ENCODE peak calls at places on chromosome 22, in four cellular contexts. M, I, J and Q are unnamed samples. For H3K27me3, the result is how much of the 10 kb centered on the place peaks cover.

GRCh38 chr22:35894937-35895708 is 133.5 kb downstream of the RBFOX2 start:
- DNase-seq in I (no peak), J (peak), M (peak), Q (peak)

GRCh38 chr22:24768537-24769374 is 5.8 kb downstream of the PIWIL3 start:
- DNase-seq in I (peak), M (peak), J (peak), Q (peak)

GRCh38 chr22:49892226-49892899 is 25.9 kb downstream of the ALG12 start:
- DNase-seq in I (no peak), J (no peak), M (no peak), Q (no peak)

GRCh38 chr22:49426618-49427266 is 400.9 kb downstream of the BRD1 start:
- DNase-seq in J (no peak), M (no peak), I (no peak), Q (no peak)

GRCh38 chr22:28883657-28883916 is 215 bp downstream of the ZNRF3 start:
- DNase-seq in I (no peak), M (no peak), J (no peak), Q (no peak)

GRCh38 chr22:48242461-48242864 is 1480.0 kb downstream of the TBC1D22A start:
- DNase-seq in I (no peak), M (no peak), J (no peak), Q (no peak)

GRCh38 chr22:47195676-47196492 is 433.4 kb downstream of the TBC1D22A start:
- DNase-seq in J (no peak), I (peak), M (peak), Q (no peak)

GRCh38 chr22:42202669-42203068 is 67.8 kb downstream of the TCF20 start:
- DNase-seq in I (no peak), J (no peak), M (peak), Q (no peak)

GRCh38 chr22:46027219-46028068 is 50.5 kb upstream of the WNT7B start:
- DNase-seq in I (peak), M (no peak), J (peak), Q (peak)

GRCh38 chr22:33896801-33897620 is 23.3 kb downstream of the LARGE1 start:
- DNase-seq in M (no peak), J (peak), I (no peak), Q (no peak)

GRCh38 chr22:20429254-20430100 is 8.1 kb downstream of the SCARF2 start:
- DNase-seq in M (no peak), I (no peak), J (no peak), Q (peak)

GRCh38 chr22:46971141-46971775 is 208.8 kb downstream of the TBC1D22A start:
- DNase-seq in M (peak), I (no peak), J (no peak), Q (no peak)

GRCh38 chr22:46352276-46352675 is 16.8 kb downstream of the TRMU start:
- DNase-seq in I (no peak), J (no peak), M (no peak), Q (no peak)

GRCh38 chr22:30555282-30556210 is 9.0 kb upstream of the SEC14L6 start:
- DNase-seq in J (no peak), M (no peak), I (no peak), Q (no peak)

GRCh38 chr22:19721486-19722172 is 1.7 kb upstream of the GP1BB start:
- DNase-seq in I (no peak), M (no peak), J (no peak), Q (no peak)

GRCh38 chr22:19817561-19818263 is 37.0 kb downstream of the GNB1L start:
- DNase-seq in M (no peak), I (no peak), J (no peak), Q (no peak)

GRCh38 chr22:46062971-46063631 is 86.1 kb upstream of the WNT7B start:
- DNase-seq in J (peak), I (peak), M (no peak), Q (no peak)

GRCh38 chr22:19943665-19944026 is 2.0 kb upstream of the TXNRD2 start:
- DNase-seq in I (no peak), M (peak), J (peak), Q (no peak)

GRCh38 chr22:49807780-49808708 is 19.6 kb downstream of the BRD1 start:
- DNase-seq in J (no peak), M (no peak), I (no peak), Q (no peak)

GRCh38 chr22:33049125-33049729 is 9.0 kb downstream of the SYN3 start:
- DNase-seq in M (peak), J (peak), I (peak), Q (peak)

GRCh38 chr22:29041408-29041807 is 20.2 kb downstream of the C22orf31 start:
- DNase-seq in M (peak), I (no peak), J (peak), Q (no peak)

GRCh38 chr22:47625013-47625385 is 862.5 kb downstream of the TBC1D22A start:
- DNase-seq in J (no peak), M (no peak), I (no peak), Q (no peak)

GRCh38 chr22:48410536-48410935 is 1417.1 kb downstream of the BRD1 start:
- DNase-seq in I (no peak), J (no peak), M (no peak), Q (no peak)

GRCh38 chr22:49760630-49761571 is 66.8 kb downstream of the BRD1 start:
- DNase-seq in M (no peak), I (no peak), J (no peak), Q (no peak)

GRCh38 chr22:46126853-46127385 is 23.4 kb upstream of the PPARA start:
- DNase-seq in J (no peak), M (no peak), I (no peak), Q (no peak)

GRCh38 chr22:34294986-34295385 is 374.7 kb upstream of the LARGE1 start:
- DNase-seq in M (no peak), J (no peak), I (no peak), Q (peak)

GRCh38 chr22:49620666-49621065 is 207.0 kb downstream of the BRD1 start:
- DNase-seq in M (no peak), I (no peak), J (no peak), Q (no peak)

GRCh38 chr22:36211237-36211881 is 9.8 kb upstream of the APOL4 start:
- DNase-seq in I (no peak), M (peak), J (no peak), Q (no peak)

GRCh38 chr22:45285431-45286058 is 796 bp downstream of the UPK3A start:
- DNase-seq in I (no peak), J (no peak), M (no peak), Q (no peak)

GRCh38 chr22:43300891-43301676 is 42.1 kb downstream of the SCUBE1 start:
- DNase-seq in M (no peak), J (no peak), I (peak), Q (peak)
- H3K27me3 ChIP-seq in M (under half), J (under half), I (under half), Q (under half)

DNA sequence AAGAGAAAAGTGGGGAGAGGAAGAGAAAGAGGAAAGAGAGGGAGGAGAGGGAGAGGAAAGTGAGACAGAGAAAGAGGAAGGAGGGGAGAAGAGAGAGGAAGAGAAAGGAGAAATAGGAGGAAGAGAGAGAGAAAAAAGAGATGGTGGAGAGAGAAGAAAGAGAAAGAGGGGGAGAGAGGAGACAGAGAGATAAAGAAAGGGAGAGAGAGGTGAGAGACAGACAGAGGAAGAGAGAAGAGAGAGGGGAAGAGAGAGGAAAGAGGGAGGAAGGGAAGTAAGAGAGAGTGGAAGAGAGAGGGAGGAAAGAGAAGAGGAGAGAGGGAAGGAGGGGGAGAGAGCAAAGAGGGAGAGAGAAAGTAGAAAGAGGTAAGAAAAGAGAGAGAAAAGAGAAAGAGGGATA is 9.4 kb upstream of the SEZ6L start:
- DNase-seq in J (no peak), I (no peak), M (no peak), Q (no peak)
- H3K27me3 ChIP-seq in J (under half), I (under half), M (under half), Q (under half)

DNA sequence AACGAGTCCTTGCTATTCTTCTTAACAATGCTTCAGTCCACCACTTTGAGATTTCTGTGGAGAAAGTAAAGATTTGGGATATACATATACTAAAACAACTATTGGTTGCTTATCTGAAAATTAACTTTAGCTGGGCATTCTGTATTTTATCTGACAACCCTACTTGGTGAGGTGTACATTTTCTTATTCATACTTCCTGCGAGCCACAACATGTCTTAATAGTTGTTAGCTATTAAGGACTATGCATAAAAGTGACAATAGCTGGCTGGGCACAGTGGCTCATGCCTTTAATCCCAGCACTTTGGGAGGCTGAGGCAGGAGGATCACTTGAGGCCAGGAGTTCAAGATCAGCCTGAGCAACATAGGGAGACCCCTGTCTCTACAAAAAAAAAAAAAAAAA is 28.0 kb upstream of the TMA7B start:
- DNase-seq in J (no peak), I (no peak), M (no peak), Q (no peak)
- H3K27me3 ChIP-seq in J (half or more), I (under half), M (under half), Q (under half)

GRCh38 chr22:43401661-43402060 is 10.2 kb upstream of the MPPED1 start:
- DNase-seq in J (no peak), I (no peak), M (no peak), Q (no peak)
- H3K27me3 ChIP-seq in J (under half), I (under half), M (under half), Q (under half)

GRCh38 chr22:27297125-27297524 is 504.4 kb downstream of the MN1 start:
- DNase-seq in M (no peak), I (no peak), J (no peak), Q (no peak)
- H3K27me3 ChIP-seq in M (under half), I (under half), J (under half), Q (under half)

DNA sequence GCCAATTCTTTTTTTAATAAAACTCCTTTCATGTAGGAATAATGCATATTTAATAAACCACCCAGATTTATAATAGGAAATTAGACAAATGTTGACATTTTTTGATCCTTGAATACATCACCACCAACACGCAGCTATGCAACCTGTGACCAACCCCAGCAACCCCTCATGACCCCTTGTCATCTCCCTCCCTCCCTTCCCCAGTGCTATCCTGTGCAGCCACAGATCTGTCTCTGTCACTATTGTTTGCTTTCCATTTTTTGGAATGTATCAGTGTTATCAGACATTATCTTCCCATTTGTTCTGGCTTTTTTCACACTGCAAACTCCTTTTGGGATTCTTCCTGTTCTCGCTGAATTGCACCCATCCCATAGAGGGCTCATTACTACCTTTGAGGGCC is 114.1 kb downstream of the VPREB1 start:
- DNase-seq in I (no peak), M (no peak), J (no peak), Q (no peak)
- H3K27me3 ChIP-seq in I (under half), M (under half), J (under half), Q (under half)

DNA sequence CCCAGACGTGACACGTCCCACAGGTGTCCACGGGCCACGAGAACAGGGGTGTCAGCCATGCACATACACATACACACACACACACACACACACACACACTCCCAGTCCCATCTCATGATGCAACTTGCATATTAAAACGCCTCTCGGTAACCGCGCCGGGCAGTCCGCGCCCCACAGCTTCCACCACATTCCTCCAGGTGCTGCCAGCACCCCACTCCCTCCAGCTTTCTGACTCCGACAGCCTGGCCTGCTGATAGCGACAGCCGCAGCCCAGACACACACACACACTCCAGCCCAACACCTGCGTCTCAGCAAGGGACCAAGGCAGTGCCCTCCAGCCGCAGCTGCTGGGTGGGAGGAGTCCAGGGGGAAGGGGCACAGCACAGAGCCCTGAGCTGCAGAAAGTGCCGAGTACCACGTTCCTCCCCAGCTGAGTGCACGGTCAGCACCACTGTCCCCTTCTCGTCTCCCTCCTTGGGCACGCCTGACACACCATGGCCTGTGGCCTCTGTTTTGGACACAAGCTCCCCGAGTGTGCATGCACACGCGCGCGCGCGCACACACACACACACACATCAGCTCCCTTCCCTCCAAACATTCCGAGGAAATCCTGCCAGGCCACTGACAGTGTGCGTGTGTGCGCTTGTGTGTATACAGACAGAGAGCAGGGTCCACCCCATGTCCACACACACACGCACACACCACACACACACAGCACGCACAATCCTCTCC is 1.3 kb downstream of the ELFN2 start:
- DNase-seq in I (no peak), J (no peak), M (peak), Q (no peak)
- H3K27me3 ChIP-seq in I (half or more), J (under half), M (under half), Q (half or more)

GRCh38 chr22:31719850-31720471 is 30.0 kb downstream of the PRR14L start:
- DNase-seq in J (no peak), I (no peak), M (no peak), Q (no peak)

DNA sequence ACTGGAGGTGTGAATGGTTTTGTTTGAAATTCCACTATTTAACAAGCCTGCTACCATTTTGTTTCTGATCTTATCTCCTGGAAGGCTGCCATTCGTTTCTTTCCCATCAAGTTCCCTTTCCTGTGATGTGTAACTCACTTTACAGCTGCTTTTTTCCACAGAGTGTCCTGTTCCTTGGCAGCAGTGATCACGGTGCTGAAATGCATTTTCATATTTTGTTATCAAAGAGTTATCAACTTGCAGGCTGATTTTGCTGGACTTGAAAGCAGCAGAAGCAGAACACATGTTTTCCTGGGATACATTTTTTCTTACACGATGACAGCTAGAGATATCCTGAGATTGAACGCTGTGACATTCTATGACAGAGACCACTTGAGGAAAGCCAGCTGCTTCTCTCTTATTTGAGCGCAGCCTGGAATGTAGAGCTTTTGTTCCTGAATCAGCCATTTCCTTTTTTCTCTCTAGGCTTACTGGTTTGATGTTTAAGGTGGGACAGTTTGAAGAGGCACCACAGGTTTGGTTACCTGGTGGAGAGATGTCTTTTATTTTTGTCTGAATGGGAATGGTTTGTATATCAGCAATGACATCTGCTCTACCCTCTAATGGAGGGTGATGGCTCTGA is 34.7 kb downstream of the PRR14L start:
- DNase-seq in M (no peak), J (no peak), I (no peak), Q (no peak)
- H3K27me3 ChIP-seq in M (under half), J (under half), I (under half), Q (under half)